ENCODE peak calls at places on chromosomes 1 and 21, in ten cellular contexts. X, Y, R, B, O, N, V, E, T and Q are unnamed samples.
A peak's percentile ranks its signal among the peaks of the same experiment; 100 is the strongest.

GRCh38 chr21:33561373-33561772 is 18.5 kb downstream of the SON start:
- DNase-seq in E (no peak), R (no peak), B (no peak), O (no peak), T (no peak), X (no peak), Y (no peak), N (no peak), V (no peak), Q (no peak)

GRCh38 chr1:84133479-84133878 is 10.6 kb upstream of the PRKACB start:
- DNase-seq in X (no peak), O (no peak), V (no peak), N (no peak), Y (no peak), E (no peak), R (no peak), T (no peak), B (no peak), Q (no peak)

GRCh38 chr1:64121766-64122385 is 81.5 kb upstream of the UBE2U start:
- DNase-seq in T (no peak), E (no peak), V (no peak), Y (no peak), R (no peak), X (no peak), O (peak; percentile 40), N (no peak), B (no peak), Q (no peak)

GRCh38 chr1:12528021-12528852 is 89.8 kb downstream of the DHRS3 start:
- DNase-seq in R (no peak), O (peak; percentile 82), X (peak; percentile 48), E (no peak), N (peak; percentile 96), T (peak; percentile 81), B (no peak), V (peak; percentile 84), Y (no peak), Q (no peak)

GRCh38 chr1:74012583-74012982 is 185.4 kb downstream of the LRRIQ3 start:
- DNase-seq in Y (no peak), N (no peak), R (no peak), E (no peak), V (no peak), O (no peak), T (no peak), X (no peak), B (no peak), Q (no peak)

GRCh38 chr1:206450271-206450670 is 20.0 kb upstream of the IKBKE start:
- DNase-seq in N (no peak), O (no peak), T (no peak), R (no peak), V (no peak), E (no peak), X (no peak), B (no peak), Y (no peak), Q (no peak)

GRCh38 chr21:45949928-45950739 is 31.4 kb upstream of the COL6A1 start:
- DNase-seq in Y (no peak), O (no peak), R (no peak), B (no peak), T (peak; percentile 48), X (peak; percentile 56), N (peak; percentile 92), V (peak; percentile 41), E (no peak), Q (no peak)

GRCh38 chr1:218779341-218779831 is 394.3 kb upstream of the LYPLAL1 start:
- DNase-seq in B (no peak), E (no peak), R (no peak), X (no peak), T (no peak), Y (no peak), O (no peak), N (no peak), V (no peak), Q (no peak)

GRCh38 chr1:22781483-22781882 is 70.8 kb downstream of the EPHB2 start:
- DNase-seq in Y (no peak), V (no peak), X (no peak), R (no peak), O (no peak), N (no peak), E (no peak), B (peak; percentile 85), T (no peak), Q (no peak)

GRCh38 chr1:6347641-6348487 is 45.7 kb downstream of the ACOT7 start:
- DNase-seq in O (no peak), V (no peak), T (no peak), B (peak; percentile 70), R (peak; percentile 26), Y (no peak), N (no peak), E (no peak), X (no peak), Q (peak; percentile 52)

GRCh38 chr1:57704231-57704630 is 280.4 kb upstream of the DAB1 start:
- DNase-seq in V (no peak), X (no peak), B (no peak), R (no peak), Y (no peak), E (no peak), T (no peak), N (no peak), O (no peak), Q (no peak)

GRCh38 chr1:223041481-223041880 is 101.6 kb downstream of the TLR5 start:
- DNase-seq in N (no peak), O (peak; percentile 40), V (no peak), X (no peak), E (no peak), R (no peak), B (no peak), T (no peak), Y (no peak), Q (no peak)

GRCh38 chr1:8146257-8146855 is 120.2 kb upstream of the ERRFI1 start:
- DNase-seq in T (no peak), O (no peak), N (no peak), X (no peak), Y (no peak), V (no peak), R (no peak), E (no peak), B (no peak), Q (no peak)

GRCh38 chr1:8144318-8144717 is 118.2 kb upstream of the ERRFI1 start:
- DNase-seq in B (no peak), V (no peak), O (no peak), E (no peak), T (peak; percentile 47), X (no peak), Y (no peak), N (no peak), R (no peak), Q (no peak)

GRCh38 chr1:8142955-8143629 is 117.0 kb upstream of the ERRFI1 start:
- DNase-seq in N (no peak), V (no peak), T (no peak), O (no peak), B (no peak), Y (no peak), R (no peak), E (no peak), X (no peak), Q (no peak)

GRCh38 chr1:8147922-8148321 is 121.8 kb upstream of the ERRFI1 start:
- DNase-seq in N (no peak), R (no peak), E (no peak), V (no peak), X (no peak), B (no peak), O (no peak), Y (no peak), T (no peak), Q (no peak)

GRCh38 chr1:8145525-8145924 is 119.4 kb upstream of the ERRFI1 start:
- DNase-seq in O (no peak), R (no peak), B (no peak), T (no peak), E (no peak), N (no peak), Y (no peak), X (no peak), V (peak; percentile 72), Q (peak; percentile 49)
- H3K4me3 ChIP-seq in O (no peak overlapping the region), R (no peak overlapping the region), B (no peak overlapping the region), T (no peak overlapping the region), E (no peak overlapping the region), N (no peak overlapping the region), Y (no peak overlapping the region), X (no peak overlapping the region), V (no peak overlapping the region), Q (no peak overlapping the region)

GRCh38 chr1:40133122-40133665 is 28.0 kb upstream of the RLF start:
- DNase-seq in V (no peak), X (no peak), E (no peak), O (no peak), N (no peak), B (no peak), R (no peak), T (no peak), Y (no peak), Q (no peak)

GRCh38 chr1:40130892-40131291 is 30.3 kb upstream of the RLF start:
- DNase-seq in T (no peak), V (no peak), B (no peak), O (peak; percentile 96), N (no peak), X (no peak), Y (no peak), E (no peak), R (peak; percentile 37), Q (no peak)

GRCh38 chr1:40133839-40134238 is 27.3 kb upstream of the RLF start:
- DNase-seq in R (no peak), O (no peak), T (no peak), X (no peak), Y (no peak), N (no peak), V (no peak), B (no peak), E (no peak), Q (no peak)

GRCh38 chr1:40132383-40133121 is 28.6 kb upstream of the RLF start:
- DNase-seq in N (no peak), B (no peak), T (no peak), X (no peak), O (no peak), R (no peak), E (no peak), V (no peak), Y (no peak), Q (no peak)
- H3K4me3 ChIP-seq in N (no peak overlapping the region), B (no peak overlapping the region), T (no peak overlapping the region), X (no peak overlapping the region), O (no peak overlapping the region), R (no peak overlapping the region), E (peak overlapping the region; percentile 37), V (no peak overlapping the region), Y (peak overlapping the region; percentile 31), Q (no peak overlapping the region)

DNA sequence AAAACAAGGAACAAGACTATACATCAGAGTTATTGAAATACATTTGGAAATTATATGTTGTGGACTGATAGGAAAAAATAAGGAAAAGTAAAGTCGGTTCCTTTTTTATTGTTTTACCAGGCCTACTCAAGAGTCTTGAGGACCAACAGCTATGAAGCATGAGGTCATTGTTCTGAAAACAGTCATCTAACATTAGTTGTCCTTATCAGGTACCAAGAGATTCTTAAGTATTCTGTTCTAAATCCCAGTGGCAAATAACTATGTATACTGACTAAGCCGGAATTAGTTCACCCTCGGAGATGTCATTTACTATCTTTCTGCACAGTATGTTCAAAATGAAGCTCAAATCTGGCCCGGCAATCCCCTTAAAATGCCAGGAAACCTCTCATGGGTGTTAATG is 585 bp downstream of the ADGRL4 start:
- DNase-seq in N (no peak), T (no peak), R (no peak), E (no peak), X (no peak), B (peak; percentile 5), V (no peak), O (no peak), Y (no peak), Q (no peak)
- H3K4me3 ChIP-seq in N (no peak overlapping the region), T (no peak overlapping the region), R (no peak overlapping the region), E (peak overlapping the region; percentile 49), X (no peak overlapping the region), B (peak overlapping the region; percentile 54), V (no peak overlapping the region), O (no peak overlapping the region), Y (peak overlapping the region; percentile 32), Q (no peak overlapping the region)

GRCh38 chr1:40030528-40031135 is 9.9 kb upstream of the CAP1 start:
- DNase-seq in V (peak; percentile 74), O (peak; percentile 64), B (no peak), Y (no peak), E (no peak), X (no peak), T (no peak), R (no peak), N (no peak), Q (no peak)
- H3K4me3 ChIP-seq in V (no peak overlapping the region), O (no peak overlapping the region), B (no peak overlapping the region), Y (no peak overlapping the region), E (no peak overlapping the region), X (no peak overlapping the region), T (no peak overlapping the region), R (no peak overlapping the region), N (no peak overlapping the region), Q (no peak overlapping the region)